ENCODE peak calls at places on chromosomes 3 and 15, in nine cellular contexts. V, U, N, P, Y, Q, F, D and B are unnamed samples.

GRCh38 chr15:57506422-57506821 is 85.3 kb upstream of the MYZAP start:
- DNase-seq in Y (no peak), D (no peak), Q (no peak), N (no peak), U (no peak), P (no peak), F (no peak), V (no peak), B (no peak)

GRCh38 chr3:64185436-64185835 is 39.8 kb downstream of the PRICKLE2 start:
- DNase-seq in Y (no peak), U (no peak), N (no peak), F (no peak), D (no peak), V (no peak), P (no peak), Q (no peak), B (no peak)

GRCh38 chr15:48674876-48675275 is 29.4 kb upstream of the FBN1 start:
- DNase-seq in U (no peak), P (no peak), Y (no peak), D (no peak), F (no peak), V (no peak), Q (no peak), N (peak), B (peak)

GRCh38 chr15:96160800-96161199 is 169.7 kb upstream of the NR2F2 start:
- DNase-seq in U (no peak), D (no peak), V (no peak), Y (no peak), N (no peak), P (no peak), Q (no peak), F (no peak), B (no peak)

GRCh38 chr3:99250821-99251355 is 349.4 kb upstream of the DCBLD2 start:
- DNase-seq in U (no peak), P (peak), F (no peak), N (no peak), D (no peak), Q (no peak), Y (no peak), V (no peak), B (peak)

GRCh38 chr15:72991026-72991425 is 61.2 kb upstream of the NEO1 start:
- DNase-seq in U (no peak), Q (no peak), F (no peak), Y (no peak), V (no peak), P (no peak), N (peak), D (no peak), B (peak)

GRCh38 chr3:45889278-45889833 is 3.0 kb downstream of the CCR9 start:
- DNase-seq in Y (no peak), Q (peak), F (no peak), U (no peak), N (no peak), V (no peak), P (no peak), D (no peak), B (no peak)

GRCh38 chr3:124360140-124360539 is 368.2 kb upstream of the ROPN1 start:
- DNase-seq in Q (no peak), N (peak), D (no peak), V (no peak), U (no peak), P (no peak), F (no peak), Y (no peak), B (no peak)

GRCh38 chr15:33094336-33094735 is 100.2 kb downstream of the FMN1 start:
- DNase-seq in N (peak), D (no peak), F (no peak), Q (no peak), Y (no peak), V (no peak), U (no peak), P (no peak), B (peak)

GRCh38 chr3:176513604-176514003 is 683.7 kb downstream of the TBL1XR1 start:
- DNase-seq in Y (no peak), N (no peak), P (no peak), Q (peak), V (no peak), U (no peak), F (no peak), D (no peak), B (no peak)

GRCh38 chr3:187913617-187914033 is 168.4 kb upstream of the BCL6 start:
- DNase-seq in Y (no peak), V (no peak), U (no peak), P (no peak), F (no peak), N (peak), D (no peak), Q (no peak), B (peak)

GRCh38 chr3:14803981-14804834 is 14.6 kb upstream of the FGD5 start:
- DNase-seq in F (no peak), D (peak), P (no peak), V (no peak), Y (peak), U (no peak), Q (no peak), N (no peak), B (no peak)

GRCh38 chr3:9703736-9704342 is at the start of gene CPNE9:
- DNase-seq in D (no peak), U (no peak), Y (peak), N (no peak), F (no peak), P (no peak), Q (peak), V (no peak), B (no peak)

GRCh38 chr3:79515072-79515471 is 252.7 kb downstream of the ROBO1 start:
- DNase-seq in N (no peak), V (no peak), Y (no peak), F (no peak), D (no peak), Q (no peak), U (no peak), P (no peak), B (no peak)

GRCh38 chr3:144424606-144425005 is 453.0 kb downstream of the DIPK2A start:
- DNase-seq in F (no peak), Y (no peak), Q (no peak), N (no peak), V (no peak), D (no peak), P (no peak), U (no peak), B (no peak)